ENCODE peak calls at places on chromosomes 7 and 10, in eight cellular contexts. One of them, this sample, is unnamed.

GRCh38 chr10:79127151-79127961 is 58.6 kb downstream of the ZMIZ1 start:
- DNase-seq in tibial artery: peak; percentile 90
- DNase-seq in HuH-7.5: peak; percentile 95
- DNase-seq in RWPE1: peak; percentile 74
- DNase-seq in stimulated activated CD4-positive, alpha-beta T cell treated with anti-CD3 and anti-CD28 coated beads, Interleukin-15, amount 100 ng/mL, for 24 hours: no peak
- DNase-seq in Caki2: peak; percentile 41
- DNase-seq in activated CD4-positive, CD25-positive, alpha-beta regulatory T cell treated with anti-CD3 and anti-CD28 coated beads, Interleukin-2, amount 50 U/mL, for 16 hours: no peak
- DNase-seq in fibroblast of lung: peak; percentile 83
- DNase-seq in this sample: peak; percentile 69

GRCh38 chr7:153393666-153394065 is 634.1 kb downstream of the ACTR3B start:
- DNase-seq in RWPE1: no peak
- DNase-seq in HuH-7.5: no peak
- DNase-seq in activated CD4-positive, CD25-positive, alpha-beta regulatory T cell treated with anti-CD3 and anti-CD28 coated beads, Interleukin-2, amount 50 U/mL, for 16 hours: no peak
- DNase-seq in tibial artery: no peak
- DNase-seq in stimulated activated CD4-positive, alpha-beta T cell treated with anti-CD3 and anti-CD28 coated beads, Interleukin-15, amount 100 ng/mL, for 24 hours: no peak
- DNase-seq in fibroblast of lung: no peak
- DNase-seq in Caki2: no peak
- DNase-seq in this sample: no peak

GRCh38 chr10:109862738-109863137 is 60.6 kb downstream of the XPNPEP1 start:
- DNase-seq in tibial artery: no peak
- DNase-seq in HuH-7.5: no peak
- DNase-seq in RWPE1: no peak
- DNase-seq in fibroblast of lung: no peak
- DNase-seq in activated CD4-positive, CD25-positive, alpha-beta regulatory T cell treated with anti-CD3 and anti-CD28 coated beads, Interleukin-2, amount 50 U/mL, for 16 hours: no peak
- DNase-seq in Caki2: no peak
- DNase-seq in stimulated activated CD4-positive, alpha-beta T cell treated with anti-CD3 and anti-CD28 coated beads, Interleukin-15, amount 100 ng/mL, for 24 hours: no peak
- DNase-seq in this sample: no peak

GRCh38 chr7:100017875-100018274 is 2.5 kb downstream of the ZKSCAN1 start:
- DNase-seq in stimulated activated CD4-positive, alpha-beta T cell treated with anti-CD3 and anti-CD28 coated beads, Interleukin-15, amount 100 ng/mL, for 24 hours: no peak
- DNase-seq in Caki2: no peak
- DNase-seq in RWPE1: no peak
- DNase-seq in HuH-7.5: no peak
- DNase-seq in activated CD4-positive, CD25-positive, alpha-beta regulatory T cell treated with anti-CD3 and anti-CD28 coated beads, Interleukin-2, amount 50 U/mL, for 16 hours: no peak
- DNase-seq in tibial artery: no peak
- DNase-seq in fibroblast of lung: no peak
- DNase-seq in this sample: no peak

GRCh38 chr7:5282464-5283316 is at the start of gene SLC29A4:
- DNase-seq in stimulated activated CD4-positive, alpha-beta T cell treated with anti-CD3 and anti-CD28 coated beads, Interleukin-15, amount 100 ng/mL, for 24 hours: peak; percentile 49
- DNase-seq in tibial artery: no peak
- DNase-seq in RWPE1: no peak
- DNase-seq in HuH-7.5: no peak
- DNase-seq in fibroblast of lung: peak; percentile 46
- DNase-seq in Caki2: no peak
- DNase-seq in activated CD4-positive, CD25-positive, alpha-beta regulatory T cell treated with anti-CD3 and anti-CD28 coated beads, Interleukin-2, amount 50 U/mL, for 16 hours: no peak
- DNase-seq in this sample: peak; percentile 56

GRCh38 chr7:79823246-79823951 is 311.2 kb upstream of the GNAI1 start:
- DNase-seq in HuH-7.5: no peak
- DNase-seq in Caki2: no peak
- DNase-seq in RWPE1: no peak
- DNase-seq in tibial artery: no peak
- DNase-seq in stimulated activated CD4-positive, alpha-beta T cell treated with anti-CD3 and anti-CD28 coated beads, Interleukin-15, amount 100 ng/mL, for 24 hours: no peak
- DNase-seq in activated CD4-positive, CD25-positive, alpha-beta regulatory T cell treated with anti-CD3 and anti-CD28 coated beads, Interleukin-2, amount 50 U/mL, for 16 hours: no peak
- DNase-seq in fibroblast of lung: peak; percentile 72
- DNase-seq in this sample: no peak

GRCh38 chr10:34213193-34213804 is 601.8 kb downstream of the PARD3 start:
- DNase-seq in Caki2: no peak
- DNase-seq in tibial artery: no peak
- DNase-seq in stimulated activated CD4-positive, alpha-beta T cell treated with anti-CD3 and anti-CD28 coated beads, Interleukin-15, amount 100 ng/mL, for 24 hours: no peak
- DNase-seq in RWPE1: no peak
- DNase-seq in activated CD4-positive, CD25-positive, alpha-beta regulatory T cell treated with anti-CD3 and anti-CD28 coated beads, Interleukin-2, amount 50 U/mL, for 16 hours: no peak
- DNase-seq in HuH-7.5: peak; percentile 40
- DNase-seq in fibroblast of lung: no peak
- DNase-seq in this sample: no peak

GRCh38 chr7:154841731-154842331 is 161.1 kb downstream of the PAXIP1 start:
- DNase-seq in RWPE1: no peak
- DNase-seq in tibial artery: no peak
- DNase-seq in HuH-7.5: no peak
- DNase-seq in fibroblast of lung: no peak
- DNase-seq in activated CD4-positive, CD25-positive, alpha-beta regulatory T cell treated with anti-CD3 and anti-CD28 coated beads, Interleukin-2, amount 50 U/mL, for 16 hours: no peak
- DNase-seq in stimulated activated CD4-positive, alpha-beta T cell treated with anti-CD3 and anti-CD28 coated beads, Interleukin-15, amount 100 ng/mL, for 24 hours: no peak
- DNase-seq in Caki2: no peak
- DNase-seq in this sample: no peak

GRCh38 chr7:47991741-47992311 is 12.4 kb upstream of the HUS1 start:
- DNase-seq in fibroblast of lung: peak; percentile 74
- DNase-seq in stimulated activated CD4-positive, alpha-beta T cell treated with anti-CD3 and anti-CD28 coated beads, Interleukin-15, amount 100 ng/mL, for 24 hours: peak; percentile 92
- DNase-seq in HuH-7.5: peak; percentile 58
- DNase-seq in tibial artery: peak; percentile 90
- DNase-seq in RWPE1: peak; percentile 62
- DNase-seq in Caki2: peak; percentile 86
- DNase-seq in activated CD4-positive, CD25-positive, alpha-beta regulatory T cell treated with anti-CD3 and anti-CD28 coated beads, Interleukin-2, amount 50 U/mL, for 16 hours: peak; percentile 58
- DNase-seq in this sample: peak; percentile 78

GRCh38 chr7:1908823-1909420 is 238.8 kb downstream of the ELFN1 start:
- DNase-seq in tibial artery: no peak
- DNase-seq in fibroblast of lung: no peak
- DNase-seq in HuH-7.5: no peak
- DNase-seq in RWPE1: no peak
- DNase-seq in stimulated activated CD4-positive, alpha-beta T cell treated with anti-CD3 and anti-CD28 coated beads, Interleukin-15, amount 100 ng/mL, for 24 hours: no peak
- DNase-seq in activated CD4-positive, CD25-positive, alpha-beta regulatory T cell treated with anti-CD3 and anti-CD28 coated beads, Interleukin-2, amount 50 U/mL, for 16 hours: no peak
- DNase-seq in Caki2: no peak
- DNase-seq in this sample: no peak

GRCh38 chr7:131431756-131432155 is 104.1 kb downstream of the MKLN1 start:
- DNase-seq in Caki2: no peak
- DNase-seq in fibroblast of lung: no peak
- DNase-seq in activated CD4-positive, CD25-positive, alpha-beta regulatory T cell treated with anti-CD3 and anti-CD28 coated beads, Interleukin-2, amount 50 U/mL, for 16 hours: no peak
- DNase-seq in stimulated activated CD4-positive, alpha-beta T cell treated with anti-CD3 and anti-CD28 coated beads, Interleukin-15, amount 100 ng/mL, for 24 hours: no peak
- DNase-seq in HuH-7.5: no peak
- DNase-seq in tibial artery: no peak
- DNase-seq in RWPE1: no peak
- DNase-seq in this sample: no peak

GRCh38 chr7:99740573-99741437 is 5.8 kb upstream of the CYP3A7 start:
- DNase-seq in HuH-7.5: no peak
- DNase-seq in tibial artery: no peak
- DNase-seq in fibroblast of lung: peak; percentile 83
- DNase-seq in RWPE1: peak; percentile 30
- DNase-seq in activated CD4-positive, CD25-positive, alpha-beta regulatory T cell treated with anti-CD3 and anti-CD28 coated beads, Interleukin-2, amount 50 U/mL, for 16 hours: no peak
- DNase-seq in Caki2: no peak
- DNase-seq in stimulated activated CD4-positive, alpha-beta T cell treated with anti-CD3 and anti-CD28 coated beads, Interleukin-15, amount 100 ng/mL, for 24 hours: no peak
- DNase-seq in this sample: no peak

GRCh38 chr10:69269761-69270160 is 8.5 kb upstream of the HK1 start:
- DNase-seq in HuH-7.5: no peak
- DNase-seq in tibial artery: no peak
- DNase-seq in RWPE1: no peak
- DNase-seq in stimulated activated CD4-positive, alpha-beta T cell treated with anti-CD3 and anti-CD28 coated beads, Interleukin-15, amount 100 ng/mL, for 24 hours: no peak
- DNase-seq in activated CD4-positive, CD25-positive, alpha-beta regulatory T cell treated with anti-CD3 and anti-CD28 coated beads, Interleukin-2, amount 50 U/mL, for 16 hours: no peak
- DNase-seq in Caki2: no peak
- DNase-seq in fibroblast of lung: peak; percentile 78
- DNase-seq in this sample: no peak